ENCODE peak calls at places on chromosomes 5 and 9, in five cellular contexts. One of them, this sample, is unnamed.

GRCh38 chr5:113524927-113525326 is 11.4 kb downstream of the YTHDC2 start:
- DNase-seq in right lobe of liver: no peak
- DNase-seq in cerebellum: no peak
- DNase-seq in iPS-NIHi11: no peak
- DNase-seq in epithelial cell of proximal tubule: no peak
- DNase-seq in this sample: no peak

GRCh38 chr9:121642758-121643157 is 8.7 kb upstream of the DAB2IP start:
- DNase-seq in right lobe of liver: no peak
- DNase-seq in cerebellum: no peak
- DNase-seq in iPS-NIHi11: no peak
- DNase-seq in epithelial cell of proximal tubule: no peak
- DNase-seq in this sample: no peak

GRCh38 chr5:105812356-105812755 is 1858.4 kb downstream of the EFNA5 start:
- DNase-seq in right lobe of liver: no peak
- DNase-seq in cerebellum: no peak
- DNase-seq in iPS-NIHi11: no peak
- DNase-seq in epithelial cell of proximal tubule: no peak
- DNase-seq in this sample: no peak

GRCh38 chr9:133148351-133149129 is 15.2 kb downstream of the GBGT1 start:
- DNase-seq in right lobe of liver: peak
- DNase-seq in cerebellum: peak
- DNase-seq in iPS-NIHi11: no peak
- DNase-seq in epithelial cell of proximal tubule: no peak
- DNase-seq in this sample: no peak

GRCh38 chr5:145752947-145753346 is 82.2 kb downstream of the PRELID2 start:
- DNase-seq in right lobe of liver: no peak
- DNase-seq in cerebellum: no peak
- DNase-seq in iPS-NIHi11: peak
- DNase-seq in epithelial cell of proximal tubule: no peak
- DNase-seq in this sample: no peak

GRCh38 chr5:134113572-134113907 is 941 bp upstream of the TCF7 start:
- DNase-seq in right lobe of liver: no peak
- DNase-seq in cerebellum: no peak
- DNase-seq in iPS-NIHi11: no peak
- DNase-seq in epithelial cell of proximal tubule: no peak
- DNase-seq in this sample: no peak

GRCh38 chr9:113620377-113621161 is 157.0 kb downstream of the RGS3 start:
- DNase-seq in right lobe of liver: peak
- DNase-seq in cerebellum: no peak
- DNase-seq in iPS-NIHi11: peak
- DNase-seq in epithelial cell of proximal tubule: peak
- DNase-seq in this sample: peak

GRCh38 chr9:114969269-114969668 is 38.9 kb upstream of the TNFSF8 start:
- DNase-seq in right lobe of liver: no peak
- DNase-seq in cerebellum: no peak
- DNase-seq in iPS-NIHi11: no peak
- DNase-seq in epithelial cell of proximal tubule: no peak
- DNase-seq in this sample: no peak

GRCh38 chr9:129291041-129291501 is 113.0 kb upstream of the IER5L start:
- DNase-seq in right lobe of liver: peak
- DNase-seq in cerebellum: no peak
- DNase-seq in iPS-NIHi11: no peak
- DNase-seq in epithelial cell of proximal tubule: no peak
- DNase-seq in this sample: no peak

GRCh38 chr5:66596791-66597757 is 881 bp downstream of the MAST4 start:
- DNase-seq in right lobe of liver: peak
- DNase-seq in cerebellum: no peak
- DNase-seq in iPS-NIHi11: peak
- DNase-seq in epithelial cell of proximal tubule: no peak
- DNase-seq in this sample: no peak

GRCh38 chr5:36902353-36902752 is 25.8 kb downstream of the NIPBL start:
- DNase-seq in right lobe of liver: no peak
- DNase-seq in cerebellum: no peak
- DNase-seq in iPS-NIHi11: no peak
- DNase-seq in epithelial cell of proximal tubule: no peak
- DNase-seq in this sample: no peak

GRCh38 chr9:137583347-137583746 is 4.6 kb upstream of the DPH7 start:
- DNase-seq in right lobe of liver: no peak
- DNase-seq in cerebellum: no peak
- DNase-seq in iPS-NIHi11: no peak
- DNase-seq in epithelial cell of proximal tubule: no peak
- DNase-seq in this sample: no peak

GRCh38 chr5:9112520-9113291 is 433.2 kb downstream of the SEMA5A start:
- DNase-seq in right lobe of liver: no peak
- DNase-seq in cerebellum: no peak
- DNase-seq in iPS-NIHi11: no peak
- DNase-seq in epithelial cell of proximal tubule: no peak
- DNase-seq in this sample: no peak

GRCh38 chr9:129459550-129460322 is 161.2 kb downstream of the C9orf50 start:
- DNase-seq in right lobe of liver: peak
- DNase-seq in cerebellum: no peak
- DNase-seq in iPS-NIHi11: no peak
- DNase-seq in epithelial cell of proximal tubule: no peak
- DNase-seq in this sample: no peak

GRCh38 chr9:109799141-109799540 is 19.1 kb downstream of the PALM2AKAP2 start:
- DNase-seq in right lobe of liver: no peak
- DNase-seq in cerebellum: no peak
- DNase-seq in iPS-NIHi11: no peak
- DNase-seq in epithelial cell of proximal tubule: no peak
- DNase-seq in this sample: no peak

GRCh38 chr9:104748359-104749031 is 1.0 kb downstream of the NIPSNAP3A start:
- DNase-seq in right lobe of liver: no peak
- DNase-seq in cerebellum: peak
- DNase-seq in iPS-NIHi11: no peak
- DNase-seq in epithelial cell of proximal tubule: no peak
- DNase-seq in this sample: no peak

GRCh38 chr5:177131352-177131710 is 2.2 kb upstream of the NSD1 start:
- DNase-seq in right lobe of liver: no peak
- DNase-seq in cerebellum: no peak
- DNase-seq in iPS-NIHi11: no peak
- DNase-seq in epithelial cell of proximal tubule: no peak
- DNase-seq in this sample: no peak

GRCh38 chr5:97088774-97089148 is 53.6 kb downstream of the LIX1 start:
- DNase-seq in right lobe of liver: no peak
- DNase-seq in cerebellum: no peak
- DNase-seq in iPS-NIHi11: no peak
- DNase-seq in epithelial cell of proximal tubule: no peak
- DNase-seq in this sample: no peak

GRCh38 chr5:65480306-65480865 is 1.3 kb downstream of the ADAMTS6 start:
- DNase-seq in right lobe of liver: peak
- DNase-seq in cerebellum: peak
- DNase-seq in iPS-NIHi11: no peak
- DNase-seq in epithelial cell of proximal tubule: no peak
- DNase-seq in this sample: peak

GRCh38 chr5:139752506-139753350 is 42.9 kb upstream of the PSD2 start:
- DNase-seq in right lobe of liver: no peak
- DNase-seq in cerebellum: no peak
- DNase-seq in iPS-NIHi11: no peak
- DNase-seq in epithelial cell of proximal tubule: no peak
- DNase-seq in this sample: peak

GRCh38 chr5:137075163-137075970 is 423.8 kb downstream of the SPOCK1 start:
- DNase-seq in right lobe of liver: peak
- DNase-seq in cerebellum: peak
- DNase-seq in iPS-NIHi11: peak
- DNase-seq in epithelial cell of proximal tubule: no peak
- DNase-seq in this sample: no peak

GRCh38 chr9:6777218-6777902 is 19.6 kb downstream of the KDM4C start:
- DNase-seq in right lobe of liver: no peak
- DNase-seq in cerebellum: no peak
- DNase-seq in iPS-NIHi11: peak
- DNase-seq in epithelial cell of proximal tubule: no peak
- DNase-seq in this sample: no peak

GRCh38 chr9:101677864-101678263 is 60.6 kb downstream of the GRIN3A start:
- DNase-seq in right lobe of liver: no peak
- DNase-seq in cerebellum: no peak
- DNase-seq in iPS-NIHi11: no peak
- DNase-seq in epithelial cell of proximal tubule: no peak
- DNase-seq in this sample: no peak

GRCh38 chr5:172740483-172741205 is 30.4 kb downstream of the DUSP1 start:
- DNase-seq in right lobe of liver: no peak
- DNase-seq in cerebellum: no peak
- DNase-seq in iPS-NIHi11: no peak
- DNase-seq in epithelial cell of proximal tubule: peak
- DNase-seq in this sample: peak

GRCh38 chr9:32571969-32572899 is 725 bp downstream of the NDUFB6 start:
- DNase-seq in right lobe of liver: no peak
- DNase-seq in cerebellum: peak
- DNase-seq in iPS-NIHi11: peak
- DNase-seq in epithelial cell of proximal tubule: no peak
- DNase-seq in this sample: peak

GRCh38 chr9:15736569-15736968 is 183.7 kb downstream of the CCDC171 start:
- DNase-seq in right lobe of liver: no peak
- DNase-seq in cerebellum: no peak
- DNase-seq in iPS-NIHi11: no peak
- DNase-seq in epithelial cell of proximal tubule: no peak
- DNase-seq in this sample: no peak

GRCh38 chr9:82996931-82997330 is 66.0 kb downstream of the RASEF start:
- DNase-seq in right lobe of liver: no peak
- DNase-seq in cerebellum: no peak
- DNase-seq in iPS-NIHi11: no peak
- DNase-seq in epithelial cell of proximal tubule: no peak
- DNase-seq in this sample: no peak

GRCh38 chr5:154047324-154047723 is 8.6 kb downstream of the MFAP3 start:
- DNase-seq in right lobe of liver: no peak
- DNase-seq in cerebellum: no peak
- DNase-seq in iPS-NIHi11: no peak
- DNase-seq in epithelial cell of proximal tubule: no peak
- DNase-seq in this sample: no peak

GRCh38 chr9:108212179-108212578 is 643.6 kb downstream of the ACTL7B start:
- DNase-seq in right lobe of liver: no peak
- DNase-seq in cerebellum: no peak
- DNase-seq in iPS-NIHi11: no peak
- DNase-seq in epithelial cell of proximal tubule: no peak
- DNase-seq in this sample: no peak

This sample was measured in retinal pigment epithelial cell.